ENCODE peak calls at places on chromosome 14, in four cellular contexts. One of them, this sample, is unnamed.

GRCh38 chr14:53064461-53064860 is 88.7 kb downstream of the DDHD1 start:
- DNase-seq in HEK293T: no peak
- DNase-seq in GF-D8: no peak
- DNase-seq in hippocampal formation: no peak
- DNase-seq in this sample: no peak

GRCh38 chr14:21017528-21018245 is 7.2 kb downstream of the NDRG2 start:
- DNase-seq in HEK293T: no peak
- DNase-seq in GF-D8: no peak
- DNase-seq in hippocampal formation: no peak
- DNase-seq in this sample: no peak

GRCh38 chr14:100845341-100845740 is 19.4 kb downstream of the MEG3 start:
- DNase-seq in HEK293T: no peak
- DNase-seq in hippocampal formation: no peak
- DNase-seq in GF-D8: no peak
- DNase-seq in this sample: no peak

GRCh38 chr14:100588671-100589070 is 1.5 kb upstream of the BEGAIN start:
- DNase-seq in HEK293T: no peak
- DNase-seq in hippocampal formation: no peak
- DNase-seq in GF-D8: no peak
- DNase-seq in this sample: no peak

GRCh38 chr14:89598548-89599186 is 181.6 kb upstream of the FOXN3 start:
- DNase-seq in GF-D8: no peak
- DNase-seq in HEK293T: no peak
- DNase-seq in hippocampal formation: no peak
- DNase-seq in this sample: no peak

GRCh38 chr14:41377926-41378325 is 228.8 kb upstream of the LRFN5 start:
- DNase-seq in hippocampal formation: no peak
- DNase-seq in GF-D8: no peak
- DNase-seq in HEK293T: no peak
- DNase-seq in this sample: no peak

GRCh38 chr14:93712838-93713724 is 75.2 kb downstream of the PRIMA1 start:
- DNase-seq in GF-D8: no peak
- DNase-seq in HEK293T: no peak
- DNase-seq in hippocampal formation: peak; percentile 61
- DNase-seq in this sample: no peak

GRCh38 chr14:51823706-51824105 is 36.7 kb upstream of the GNG2 start:
- DNase-seq in HEK293T: no peak
- DNase-seq in GF-D8: no peak
- DNase-seq in hippocampal formation: no peak
- DNase-seq in this sample: no peak

GRCh38 chr14:25381498-25381897 is 331.6 kb upstream of the STXBP6 start:
- DNase-seq in hippocampal formation: no peak
- DNase-seq in GF-D8: no peak
- DNase-seq in HEK293T: peak; percentile 17
- DNase-seq in this sample: no peak

GRCh38 chr14:50041980-50042379 is 74.4 kb downstream of the VCPKMT start:
- DNase-seq in hippocampal formation: no peak
- DNase-seq in HEK293T: no peak
- DNase-seq in GF-D8: no peak
- DNase-seq in this sample: no peak

GRCh38 chr14:103155013-103155412 is 31.8 kb downstream of the TNFAIP2 start:
- DNase-seq in hippocampal formation: no peak
- DNase-seq in GF-D8: no peak
- DNase-seq in HEK293T: no peak
- DNase-seq in this sample: no peak

GRCh38 chr14:50607181-50607580 is 47.2 kb downstream of the ATL1 start:
- DNase-seq in hippocampal formation: no peak
- DNase-seq in HEK293T: no peak
- DNase-seq in GF-D8: no peak
- DNase-seq in this sample: no peak

GRCh38 chr14:23641915-23642588 is 5.9 kb downstream of the DHRS2 start:
- DNase-seq in HEK293T: no peak
- DNase-seq in GF-D8: no peak
- DNase-seq in hippocampal formation: no peak
- DNase-seq in this sample: no peak

GRCh38 chr14:81329640-81330385 is 70.3 kb downstream of the STON2 start:
- DNase-seq in hippocampal formation: no peak
- DNase-seq in GF-D8: no peak
- DNase-seq in HEK293T: no peak
- DNase-seq in this sample: no peak

GRCh38 chr14:87049886-87050820 is 942.8 kb downstream of the GALC start:
- DNase-seq in GF-D8: no peak
- DNase-seq in HEK293T: peak; percentile 13
- DNase-seq in hippocampal formation: no peak
- DNase-seq in this sample: no peak

GRCh38 chr14:64232095-64232830 is 61.9 kb downstream of the ESR2 start:
- DNase-seq in hippocampal formation: no peak
- DNase-seq in GF-D8: no peak
- DNase-seq in HEK293T: no peak
- DNase-seq in this sample: no peak

GRCh38 chr14:24843494-24843893 is 206.5 kb downstream of the STXBP6 start:
- DNase-seq in GF-D8: no peak
- DNase-seq in HEK293T: no peak
- DNase-seq in hippocampal formation: no peak
- DNase-seq in this sample: no peak

GRCh38 chr14:91125271-91125661 is 11.4 kb downstream of the DGLUCY start:
- DNase-seq in hippocampal formation: no peak
- DNase-seq in HEK293T: no peak
- DNase-seq in GF-D8: no peak
- DNase-seq in this sample: no peak

GRCh38 chr14:90505531-90505930 is 108.7 kb downstream of the CALM1 start:
- DNase-seq in GF-D8: no peak
- DNase-seq in HEK293T: no peak
- DNase-seq in hippocampal formation: no peak
- DNase-seq in this sample: no peak

GRCh38 chr14:25788252-25788651 is 738.3 kb upstream of the STXBP6 start:
- DNase-seq in HEK293T: no peak
- DNase-seq in hippocampal formation: no peak
- DNase-seq in GF-D8: no peak
- DNase-seq in this sample: no peak

GRCh38 chr14:81323094-81323493 is 77.0 kb downstream of the STON2 start:
- DNase-seq in GF-D8: no peak
- DNase-seq in hippocampal formation: no peak
- DNase-seq in HEK293T: no peak
- DNase-seq in this sample: no peak

GRCh38 chr14:42269234-42269633 is 662.6 kb downstream of the LRFN5 start:
- DNase-seq in hippocampal formation: no peak
- DNase-seq in HEK293T: no peak
- DNase-seq in GF-D8: no peak
- DNase-seq in this sample: no peak

GRCh38 chr14:21084988-21085853 is 13.2 kb downstream of the ZNF219 start:
- DNase-seq in hippocampal formation: no peak
- DNase-seq in HEK293T: no peak
- DNase-seq in GF-D8: peak; percentile 95
- DNase-seq in this sample: no peak

GRCh38 chr14:102830474-102831045 is 53.3 kb downstream of the TRAF3 start:
- DNase-seq in hippocampal formation: no peak
- DNase-seq in GF-D8: no peak
- DNase-seq in HEK293T: no peak
- DNase-seq in this sample: no peak

GRCh38 chr14:72946491-72946890 is 20.2 kb downstream of the DCAF4 start:
- DNase-seq in hippocampal formation: no peak
- DNase-seq in HEK293T: no peak
- DNase-seq in GF-D8: no peak
- DNase-seq in this sample: no peak